ENCODE peak calls at places on chromosomes 3 and 15, in four cellular contexts. R, U, L and X are unnamed samples.

GRCh38 chr3:155192957-155193746 is 100.3 kb downstream of the STRIT1 start:
- DNase-seq in L (no peak), U (no peak), R (no peak), X (no peak)

GRCh38 chr3:130395331-130395730 is 49.9 kb downstream of the COL6A5 start:
- DNase-seq in U (no peak), L (no peak), R (no peak), X (no peak)

GRCh38 chr3:33578325-33579180 is 138.3 kb upstream of the UBP1 start:
- DNase-seq in U (no peak), L (no peak), R (no peak), X (no peak)

GRCh38 chr3:128226794-128227399 is 73.6 kb downstream of the EEFSEC start:
- DNase-seq in R (peak; percentile 23), L (no peak), U (peak; percentile 28), X (peak; percentile 42)

GRCh38 chr3:196941846-196942225 is 492 bp downstream of the NCBP2 start:
- DNase-seq in U (no peak), R (peak; percentile 65), L (no peak), X (peak; percentile 71)

GRCh38 chr3:169914321-169914720 is 2.9 kb downstream of the SAMD7 start:
- DNase-seq in R (no peak), L (no peak), U (no peak), X (no peak)

GRCh38 chr15:65954289-65954741 is 85.0 kb downstream of the RAB11A start:
- DNase-seq in R (no peak), U (no peak), L (no peak), X (no peak)

GRCh38 chr3:69095636-69096035 is 10.9 kb downstream of the ARL6IP5 start:
- DNase-seq in U (no peak), R (peak; percentile 45), L (no peak), X (peak; percentile 22)

GRCh38 chr15:31280037-31280830 is 46.4 kb upstream of the KLF13 start:
- DNase-seq in U (no peak), R (no peak), L (peak; percentile 61), X (peak; percentile 15)

GRCh38 chr3:104523136-104523535 is 843.6 kb upstream of the ALCAM start:
- DNase-seq in R (no peak), L (no peak), U (no peak), X (no peak)

GRCh38 chr15:31660800-31661199 is 334.2 kb downstream of the KLF13 start:
- DNase-seq in U (no peak), L (no peak), R (no peak), X (no peak)

GRCh38 chr15:83178387-83178786 is 29.2 kb downstream of the HDGFL3 start:
- DNase-seq in U (no peak), L (no peak), R (no peak), X (no peak)

GRCh38 chr15:29736745-29737023 is 85.6 kb downstream of the TJP1 start:
- DNase-seq in R (no peak), U (no peak), L (no peak), X (no peak)

GRCh38 chr15:63834500-63835210 is 907 bp upstream of the HERC1 start:
- DNase-seq in R (no peak), L (no peak), U (no peak), X (no peak)

GRCh38 chr3:46361408-46362283 is 7.7 kb downstream of the CCR2 start:
- DNase-seq in U (peak; percentile 36), R (no peak), L (no peak), X (no peak)

GRCh38 chr3:25040739-25041138 is 387.3 kb upstream of the RARB start:
- DNase-seq in U (no peak), L (no peak), R (no peak), X (no peak)

GRCh38 chr15:95561463-95561862 is 769.0 kb upstream of the NR2F2 start:
- DNase-seq in U (no peak), L (no peak), R (no peak), X (no peak)

GRCh38 chr15:73385205-73385604 is 16.4 kb upstream of the HCN4 start:
- DNase-seq in L (no peak), U (no peak), R (no peak), X (no peak)

GRCh38 chr3:40456940-40457823 is at the start of gene RPL14:
- DNase-seq in R (peak; percentile 97), L (peak; percentile 98), U (peak; percentile 96), X (peak; percentile 98)

DNA sequence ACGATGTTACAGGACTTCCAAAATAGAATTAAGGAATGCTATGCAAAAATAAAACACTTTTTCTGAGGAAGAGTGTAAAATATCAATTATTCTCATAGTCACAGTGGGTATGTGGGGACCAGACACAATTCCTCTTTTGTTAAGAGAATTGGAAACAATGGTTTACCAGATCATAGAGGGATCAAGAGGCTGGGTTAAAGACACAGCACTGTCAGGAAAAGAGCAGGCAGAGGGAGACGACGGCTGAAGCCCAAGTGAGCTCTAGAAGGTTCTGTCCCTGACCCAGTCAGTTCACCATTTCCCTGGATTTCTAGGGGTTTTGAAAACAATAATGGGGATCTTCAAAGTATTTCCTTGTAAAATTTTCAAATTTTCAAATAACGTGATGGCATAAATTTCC is 54.0 kb upstream of the POLR2M start:
- DNase-seq in U (no peak), L (no peak), R (no peak), X (no peak)
- H3K4me1 ChIP-seq in U (peaks cover 10% of the 10 kb centered on the region), L (peaks cover 3% of the 10 kb centered on the region), R (no peaks in the 10 kb centered on the region), X (no peaks in the 10 kb centered on the region)

DNA sequence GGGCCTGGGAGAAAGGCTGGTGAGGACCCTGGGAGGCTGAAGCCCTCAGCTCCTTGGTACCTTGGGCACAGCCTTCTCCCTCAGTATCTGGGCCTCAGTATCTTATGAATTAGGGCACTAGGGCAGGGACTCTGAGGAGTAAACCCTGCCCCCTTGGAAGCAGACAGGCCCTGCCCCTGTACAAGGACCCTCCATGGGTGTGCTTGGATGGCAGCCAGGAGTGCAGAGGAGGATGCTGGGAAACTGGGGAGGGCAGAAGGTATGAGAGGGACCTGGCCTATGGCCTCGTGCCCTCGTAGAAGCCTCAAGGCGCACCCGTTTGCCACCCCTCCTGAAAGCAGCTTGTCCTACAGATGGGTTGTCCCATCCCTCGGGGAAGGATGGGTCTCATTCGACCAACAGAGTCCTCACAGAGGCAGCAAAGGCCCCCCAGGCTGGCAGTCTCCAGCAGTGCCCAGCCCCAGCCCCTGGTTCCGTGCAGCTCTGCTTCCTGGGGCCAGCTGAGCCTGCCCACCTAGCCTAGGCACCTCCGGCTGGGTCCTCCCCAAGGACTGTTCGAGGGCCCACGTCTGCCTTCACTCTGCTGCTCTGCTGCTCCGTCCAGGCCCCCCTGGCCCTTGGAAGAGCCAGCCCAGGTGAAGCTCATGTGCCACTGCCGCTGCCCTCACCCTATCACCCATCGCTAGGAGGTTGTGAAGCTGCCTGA is 15.3 kb upstream of the SEMA3F start:
- DNase-seq in U (no peak), L (no peak), R (no peak), X (no peak)
- H3K4me1 ChIP-seq in U (peaks cover 5% of the 10 kb centered on the region), L (peaks cover 36% of the 10 kb centered on the region), R (no peaks in the 10 kb centered on the region), X (no peaks in the 10 kb centered on the region)

GRCh38 chr3:48157215-48157840 is 30.9 kb downstream of the CDC25A start:
- DNase-seq in U (no peak), R (no peak), L (no peak), X (no peak)

GRCh38 chr3:48157950-48158376 is 30.3 kb downstream of the CDC25A start:
- DNase-seq in R (peak; percentile 61), U (peak; percentile 60), L (no peak), X (no peak)

GRCh38 chr3:48151058-48151806 is 37.0 kb downstream of the CDC25A start:
- DNase-seq in R (peak; percentile 67), L (peak; percentile 72), U (peak; percentile 68), X (peak; percentile 70)

GRCh38 chr3:48151807-48152427 is 36.3 kb downstream of the CDC25A start:
- DNase-seq in R (no peak), U (no peak), L (no peak), X (no peak)

GRCh38 chr3:48155122-48155521 is 33.1 kb downstream of the CDC25A start:
- DNase-seq in U (no peak), R (no peak), L (no peak), X (no peak)
- H3K4me1 ChIP-seq in U (peaks cover 8% of the 10 kb centered on the region), R (no peaks in the 10 kb centered on the region), L (peaks cover 11% of the 10 kb centered on the region), X (no peaks in the 10 kb centered on the region)

GRCh38 chr3:30156586-30157498 is 449.6 kb upstream of the TGFBR2 start:
- DNase-seq in L (no peak), R (no peak), U (no peak), X (no peak)

GRCh38 chr3:30155755-30156154 is 450.6 kb upstream of the TGFBR2 start:
- DNase-seq in U (no peak), R (no peak), L (no peak), X (no peak)

DNA sequence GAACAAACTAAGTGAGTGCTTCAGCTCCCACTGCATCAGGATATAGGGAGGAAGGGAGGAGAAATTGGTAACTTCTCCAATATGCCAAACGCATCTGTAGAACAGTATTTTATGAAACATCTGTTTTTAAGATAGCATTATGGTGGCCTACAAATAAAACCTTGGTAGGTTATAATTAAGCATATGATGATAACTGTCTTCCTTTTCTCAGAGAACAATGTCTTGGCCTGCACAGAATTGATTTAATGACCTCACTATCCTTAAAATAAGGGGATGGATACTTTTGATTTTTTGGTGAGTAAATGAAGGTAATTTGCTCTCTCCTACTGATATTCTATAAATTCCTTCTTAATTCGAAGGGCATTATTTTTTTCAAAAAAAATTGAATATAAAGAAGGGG is 451.5 kb upstream of the TGFBR2 start:
- DNase-seq in L (no peak), R (no peak), U (no peak), X (no peak)
- H3K4me1 ChIP-seq in L (no peaks in the 10 kb centered on the region), R (no peaks in the 10 kb centered on the region), U (no peaks in the 10 kb centered on the region), X (no peaks in the 10 kb centered on the region)

DNA sequence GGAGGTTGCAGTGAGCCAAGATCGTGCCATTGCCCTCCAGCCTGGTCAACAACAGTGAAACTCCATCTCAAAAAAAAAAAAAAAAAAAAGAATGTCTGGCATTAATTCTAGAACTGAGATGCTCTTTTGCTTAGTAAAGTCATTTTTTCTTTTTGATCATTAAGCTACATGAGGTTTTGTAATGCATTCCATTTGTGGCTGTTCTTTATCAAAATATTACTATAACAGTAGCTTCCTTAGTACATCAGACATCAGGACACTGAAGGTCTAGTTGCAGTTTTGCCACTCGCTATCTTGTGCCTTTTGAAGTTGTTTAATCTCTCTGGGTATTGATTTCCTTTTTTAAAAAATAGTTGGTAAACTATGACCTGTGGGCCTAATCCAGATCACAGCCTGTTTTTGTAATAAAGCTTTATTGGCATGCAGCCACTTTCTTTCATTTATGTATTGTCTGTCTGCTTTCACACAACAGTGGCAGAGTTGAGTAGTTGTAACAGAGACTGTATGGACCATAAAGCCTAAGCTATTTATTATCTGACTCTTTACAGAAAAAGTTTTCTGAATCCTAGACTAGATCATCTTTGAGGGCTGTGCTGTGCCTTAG is 76.6 kb downstream of the SLC25A26 start:
- DNase-seq in U (no peak), R (peak; percentile 45), L (no peak), X (no peak)
- H3K4me1 ChIP-seq in U (peaks cover 22% of the 10 kb centered on the region), R (peaks cover 54% of the 10 kb centered on the region), L (peaks cover 9% of the 10 kb centered on the region), X (no peaks in the 10 kb centered on the region)

GRCh38 chr3:52819936-52820335 is 10.5 kb downstream of the ITIH4 start:
- DNase-seq in L (no peak), R (no peak), U (no peak), X (no peak)

GRCh38 chr3:52817860-52818259 is 12.6 kb downstream of the ITIH4 start:
- DNase-seq in L (no peak), U (no peak), R (no peak), X (no peak)

GRCh38 chr3:52817221-52817620 is 13.3 kb downstream of the ITIH4 start:
- DNase-seq in R (no peak), L (no peak), U (no peak), X (no peak)

GRCh38 chr3:52813810-52814209 is 16.7 kb downstream of the ITIH4 start:
- DNase-seq in U (no peak), L (no peak), R (no peak), X (no peak)

DNA sequence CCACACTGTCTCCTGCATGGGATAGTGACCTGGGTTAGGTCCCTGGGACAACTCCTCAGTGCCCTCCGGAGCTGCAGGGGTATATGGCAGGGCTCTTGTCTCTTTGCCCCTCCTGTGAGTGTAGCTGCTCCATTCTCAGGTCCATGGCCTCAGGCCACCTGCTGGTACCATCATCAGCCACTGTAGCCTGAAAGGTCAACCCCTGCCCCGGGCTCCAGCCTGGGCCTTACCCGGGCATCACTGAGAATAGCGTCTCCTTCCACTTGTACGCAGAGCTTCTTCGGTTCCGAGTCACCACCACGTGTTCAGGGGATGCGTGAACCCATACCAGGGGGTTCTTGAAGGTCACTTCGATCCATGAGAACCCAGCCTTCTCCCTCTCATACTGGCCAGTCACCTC is 13.8 kb downstream of the ITIH4 start:
- DNase-seq in U (no peak), R (no peak), L (no peak), X (no peak)
- H3K4me1 ChIP-seq in U (no peaks in the 10 kb centered on the region), R (no peaks in the 10 kb centered on the region), L (no peaks in the 10 kb centered on the region), X (no peaks in the 10 kb centered on the region)